ENCODE peak calls at places on chromosome 16, in six cellular contexts. M is mucosa of descending colon, H is OCI-LY7, F is fibroblast of mammary gland, S is GM13976, N is neural progenitor cell. X is an unnamed sample.

GRCh38 chr16:21584817-21585216 is 14.6 kb upstream of the METTL9 start:
- DNase-seq in N (no peak), S (no peak), M (no peak), F (no peak), H (peak), X (no peak)

GRCh38 chr16:83393196-83393981 is 414.4 kb upstream of the HSBP1 start:
- DNase-seq in H (peak), N (peak), S (no peak), M (no peak), F (peak), X (no peak)

GRCh38 chr16:57299009-57299718 is 14.7 kb upstream of the PLLP start:
- DNase-seq in F (peak), M (no peak), S (no peak), N (no peak), H (no peak), X (no peak)

GRCh38 chr16:3180445-3180878 is 7.5 kb upstream of the OR1F1 start:
- DNase-seq in M (no peak), N (no peak), F (no peak), S (no peak), H (no peak), X (no peak)

GRCh38 chr16:86343111-86343642 is 167.2 kb upstream of the FOXF1 start:
- DNase-seq in F (peak), N (no peak), S (no peak), M (peak), H (no peak), X (no peak)

GRCh38 chr16:85749686-85750020 is 1.2 kb downstream of the C16orf74 start:
- DNase-seq in S (no peak), N (no peak), F (no peak), H (no peak), M (no peak), X (no peak)

GRCh38 chr16:82043680-82044584 is 8.9 kb downstream of the HSD17B2 start:
- DNase-seq in H (no peak), F (peak), N (peak), M (no peak), S (no peak), X (no peak)

GRCh38 chr16:17947165-17947564 is 389.4 kb downstream of the NPIPA8 start:
- DNase-seq in N (no peak), H (no peak), S (no peak), F (no peak), M (no peak), X (no peak)

GRCh38 chr16:85028638-85029412 is 1.2 kb downstream of the KIAA0513 start:
- DNase-seq in M (peak), F (peak), N (no peak), H (no peak), S (peak), X (no peak)

DNA sequence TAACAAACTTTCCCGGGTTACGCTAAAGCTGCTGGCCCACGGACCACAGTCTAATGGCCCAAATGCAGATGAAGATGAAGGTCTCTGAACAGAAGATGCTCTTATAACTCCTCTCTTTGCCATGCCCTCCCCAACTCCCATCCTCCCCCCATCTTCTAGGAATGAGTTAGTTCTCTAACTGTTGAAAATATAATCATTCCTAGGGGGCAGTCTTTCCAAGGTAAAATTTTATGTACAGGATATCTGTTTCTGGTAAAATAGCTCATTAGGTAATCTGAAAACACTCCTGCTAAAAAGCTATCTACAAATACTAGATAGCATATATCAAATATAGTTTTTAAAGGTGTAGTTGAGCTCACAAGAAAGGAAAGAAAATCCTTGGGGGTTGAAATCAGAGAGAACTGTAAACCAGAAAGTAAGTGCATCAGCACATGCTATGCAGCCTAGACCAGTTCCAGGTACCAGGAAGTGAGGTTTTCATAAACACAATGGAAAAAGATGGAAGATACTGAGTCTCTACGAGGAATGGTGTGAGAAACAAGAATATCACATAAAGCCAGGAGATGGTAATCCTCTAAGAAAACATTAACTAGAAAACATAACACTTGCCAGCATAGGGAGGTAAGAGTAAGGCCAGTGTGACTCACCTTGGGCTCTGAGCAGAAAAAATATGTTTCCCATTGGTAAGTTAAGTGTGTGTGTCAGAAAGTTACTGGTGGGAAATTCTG is 38.1 kb downstream of the CMC2 start:
- DNase-seq in H (no peak), S (no peak), M (no peak), F (peak), N (no peak), X (no peak)
- TF ChIP-seq CTCF in H (peak), S (no peak), M (no peak), F (no peak), N (no peak), X (no peak)

DNA sequence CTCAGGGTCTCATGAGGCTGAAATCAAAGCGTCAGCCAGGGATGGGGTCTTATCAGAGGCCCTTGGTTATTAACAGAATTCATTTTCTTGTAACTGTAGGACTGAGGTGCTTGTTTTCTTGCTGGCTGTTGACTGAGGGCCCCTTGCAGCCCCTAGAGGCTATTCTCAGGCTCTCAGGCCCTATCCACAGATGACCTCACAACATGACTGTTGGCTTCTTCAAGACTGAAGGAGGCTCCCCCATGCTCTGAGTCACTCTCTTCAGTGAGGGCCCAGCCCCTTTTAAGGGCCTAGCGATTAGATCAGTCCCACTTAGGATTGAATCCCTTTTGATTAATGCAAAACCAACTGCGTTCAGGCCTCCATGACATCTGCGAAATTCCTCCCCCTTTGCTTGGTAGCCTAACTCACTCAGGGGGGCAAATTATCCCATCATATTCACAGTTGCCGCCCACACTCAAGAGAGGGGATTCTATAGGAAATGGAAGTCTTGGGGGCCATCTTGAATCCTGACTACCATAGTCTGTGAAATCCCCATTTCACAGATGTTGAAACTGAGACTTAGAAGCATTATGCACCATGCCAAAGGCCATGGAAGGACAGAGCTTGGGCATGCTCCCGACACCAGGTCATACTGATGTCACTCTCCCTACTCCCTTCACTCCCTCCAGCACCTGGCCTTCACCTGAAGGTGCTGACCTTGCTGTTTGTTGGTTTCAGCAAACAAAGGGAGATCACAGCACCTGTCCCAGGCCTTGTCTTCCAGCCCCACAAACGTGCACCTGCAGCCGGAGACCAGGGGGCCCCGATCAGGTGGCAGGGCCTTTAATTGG is 592.3 kb downstream of the MAF start:
- DNase-seq in S (no peak), H (no peak), N (no peak), M (no peak), F (no peak), X (no peak)
- TF ChIP-seq CTCF in S (no peak), H (no peak), N (no peak), M (no peak), F (no peak), X (no peak)

GRCh38 chr16:12386076-12386641 is 409.6 kb downstream of the SNX29 start:
- DNase-seq in F (no peak), N (no peak), S (no peak), H (no peak), M (no peak), X (no peak)
- TF ChIP-seq CTCF in F (no peak), N (no peak), S (no peak), H (no peak), M (no peak), X (no peak)

DNA sequence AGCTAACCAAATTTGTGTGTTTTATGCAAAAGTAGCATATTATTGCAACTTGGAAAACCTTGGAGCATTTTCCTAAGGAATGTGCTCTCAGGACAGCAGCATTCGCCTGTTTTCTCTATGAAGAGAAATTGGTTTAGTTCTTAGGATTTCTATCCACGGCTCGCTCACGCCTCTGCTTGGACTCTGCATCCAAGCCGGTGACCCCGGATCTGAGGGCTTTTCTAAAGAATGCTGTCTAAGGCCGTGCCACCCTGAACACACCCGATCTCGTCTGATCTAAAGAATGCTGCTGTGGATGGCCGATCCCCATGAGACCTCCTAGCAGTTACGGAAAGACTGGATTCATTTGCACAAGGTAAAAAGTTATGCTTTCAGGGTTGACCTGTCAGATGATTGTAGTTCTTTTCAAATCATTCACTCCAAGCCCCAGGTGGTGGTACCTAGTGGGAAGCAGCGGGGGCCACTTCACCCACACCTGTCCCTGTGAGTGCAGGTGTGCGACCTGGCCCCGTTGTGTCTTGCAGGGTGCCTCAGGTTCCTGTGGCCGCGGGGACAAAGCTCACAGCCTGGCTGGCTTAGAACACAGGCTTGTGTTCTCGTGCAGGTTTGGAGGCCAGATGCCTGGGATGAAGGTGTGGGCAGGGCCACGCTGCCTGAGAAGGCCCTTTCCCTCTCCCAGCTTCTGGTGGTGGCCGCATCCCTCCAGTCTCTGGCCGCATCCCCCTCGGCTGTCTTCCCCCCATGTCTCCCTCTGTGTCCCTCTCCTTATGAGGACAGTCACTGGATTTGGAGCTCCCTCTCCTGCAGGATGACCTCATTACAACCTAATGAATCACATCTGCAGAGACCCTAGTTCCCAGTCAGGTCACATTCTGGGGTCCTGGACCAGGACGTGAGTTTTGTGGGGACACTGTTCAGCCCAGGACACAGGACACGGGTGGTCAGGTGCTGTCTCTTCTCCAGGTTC is 71.1 kb downstream of the BANP start:
- DNase-seq in M (no peak), F (no peak), N (peak), S (no peak), H (no peak), X (no peak)
- TF ChIP-seq CTCF in M (no peak), F (no peak), N (peak), S (no peak), H (no peak), X (no peak)

DNA sequence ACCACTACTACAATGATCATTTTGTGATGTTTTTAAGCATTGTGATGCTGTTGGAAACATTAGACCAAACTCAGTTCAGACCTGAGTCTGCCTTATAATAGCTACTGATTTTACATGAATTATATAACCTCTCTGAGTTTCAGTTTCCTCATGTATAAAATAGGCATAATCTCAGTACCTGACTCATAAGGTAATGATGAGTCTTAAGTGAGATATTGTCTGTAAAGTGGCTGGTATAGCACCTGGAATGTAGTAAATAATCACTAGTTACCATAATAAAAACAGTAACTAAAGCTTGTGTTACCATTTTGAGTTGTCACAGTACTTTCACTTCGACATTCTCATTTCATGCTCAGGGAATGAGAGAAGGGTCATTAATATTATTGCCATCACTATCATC is 381.5 kb upstream of the SALL1 start:
- DNase-seq in F (no peak), N (no peak), H (no peak), M (no peak), S (no peak), X (no peak)
- TF ChIP-seq CTCF in F (no peak), N (no peak), H (no peak), M (no peak), S (no peak), X (no peak)

DNA sequence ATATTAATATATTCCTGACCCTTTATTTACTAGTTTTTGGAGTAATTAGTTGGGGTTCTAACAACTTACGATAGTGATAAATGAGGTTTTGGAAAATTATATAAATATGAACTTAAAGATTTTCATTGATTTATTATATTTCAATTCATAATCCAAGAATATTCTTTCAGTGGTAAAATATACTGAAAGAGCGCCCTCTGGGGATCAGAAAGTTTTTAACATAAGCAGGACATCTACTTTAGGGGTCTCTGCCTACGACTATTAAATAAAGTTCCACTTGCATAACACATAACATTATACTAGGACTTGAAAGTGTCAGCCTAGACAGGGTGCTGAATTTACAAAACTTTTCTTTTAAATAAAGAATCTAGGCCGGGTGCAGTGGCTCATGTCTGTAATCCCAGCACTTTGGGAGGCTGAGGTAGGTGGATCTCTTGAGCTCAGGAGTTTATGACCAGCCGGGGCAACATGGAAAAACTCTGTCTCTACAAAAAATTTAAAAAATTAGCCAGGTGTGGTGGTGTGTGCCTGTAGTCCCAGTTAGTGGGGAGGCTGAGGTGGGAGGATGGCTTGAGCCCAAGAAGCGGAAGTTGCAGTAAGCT is 15.6 kb downstream of the RFWD3 start:
- DNase-seq in N (peak), H (peak), S (no peak), F (no peak), M (no peak), X (peak)
- TF ChIP-seq CTCF in N (peak), H (peak), S (no peak), F (peak), M (peak), X (peak)

DNA sequence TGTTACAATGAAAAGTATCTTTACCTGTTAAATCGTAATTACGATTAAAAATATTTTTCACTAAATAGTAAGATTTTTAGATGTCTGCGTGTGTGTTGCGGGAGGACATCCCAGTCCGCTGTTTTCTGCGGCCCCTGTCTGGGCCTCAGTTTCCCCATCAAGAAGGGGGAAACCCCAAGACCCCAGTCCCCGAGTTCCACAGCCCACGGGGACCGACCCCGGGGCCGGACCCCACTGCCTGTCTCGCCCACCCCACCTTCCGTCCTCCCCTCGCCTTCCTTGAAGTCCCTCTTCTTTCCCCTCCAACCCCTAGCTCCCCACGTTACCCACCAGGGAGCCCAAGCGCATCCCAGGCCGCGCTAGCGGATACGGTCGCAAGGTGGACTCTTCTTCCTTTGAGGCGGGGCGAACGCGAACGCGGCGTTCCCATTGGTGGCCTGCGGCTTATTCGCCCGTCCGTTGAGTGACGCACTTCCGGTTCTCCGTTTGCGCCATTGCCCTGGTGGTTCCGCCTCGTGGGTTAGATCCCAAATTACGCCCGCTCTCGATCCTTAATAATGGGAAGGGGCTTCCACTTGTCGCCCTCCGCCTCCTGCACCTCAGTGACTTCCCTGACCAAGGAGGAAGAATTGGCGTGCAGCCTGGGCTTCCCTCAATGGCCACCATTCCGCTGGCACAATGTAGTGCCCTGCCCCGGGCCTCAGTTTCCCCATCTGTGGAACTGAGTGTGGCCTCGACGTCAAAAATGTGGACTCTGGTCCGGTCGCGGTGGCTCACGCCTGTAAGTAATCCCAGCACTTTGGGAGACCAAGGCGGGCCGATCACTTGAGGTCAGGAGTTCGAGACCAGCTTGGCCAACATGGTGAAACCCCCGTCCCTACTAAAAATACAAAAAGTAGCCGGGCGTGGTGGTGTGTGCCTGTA is at the start of gene NSMCE1:
- DNase-seq in H (peak), F (peak), M (peak), N (peak), S (peak), X (peak)
- TF ChIP-seq CTCF in H (no peak), F (peak), M (no peak), N (no peak), S (no peak), X (no peak)